ENCODE peak calls at places on chromosome 10, in five cellular contexts. O is mesenchymal stem cell, M is trophoblast cell, K is neuronal stem cell, L is IMR-90. T is an unnamed sample.

GRCh38 chr10:42875792-42876191 is 93.2 kb downstream of the BMS1 start:
- DNase-seq in O (peak), M (peak), K (no peak), L (peak), T (peak)

GRCh38 chr10:11012880-11013279 is 4.8 kb upstream of the CELF2 start:
- DNase-seq in O (no peak), M (no peak), K (no peak), L (no peak), T (no peak)

GRCh38 chr10:132386419-132386831 is 10.6 kb upstream of the PWWP2B start:
- DNase-seq in O (no peak), M (no peak), K (no peak), L (no peak), T (no peak)

GRCh38 chr10:113108180-113108835 is 158.3 kb downstream of the TCF7L2 start:
- DNase-seq in O (no peak), M (peak), K (peak), L (no peak), T (peak)

GRCh38 chr10:98790817-98791216 is 344.1 kb upstream of the HPS1 start:
- DNase-seq in O (peak), M (peak), K (no peak), L (peak), T (peak)

GRCh38 chr10:50295367-50295766 is 44.1 kb upstream of the ASAH2 start:
- DNase-seq in O (no peak), M (no peak), K (no peak), L (no peak), T (no peak)

GRCh38 chr10:61271127-61271780 is 181.9 kb downstream of the TMEM26 start:
- DNase-seq in O (peak), M (peak), K (no peak), L (peak), T (peak)

GRCh38 chr10:98582363-98582762 is 135.6 kb upstream of the HPS1 start:
- DNase-seq in O (no peak), M (no peak), K (no peak), L (no peak), T (no peak)

GRCh38 chr10:72637398-72637857 is 11.5 kb upstream of the MICU1 start:
- DNase-seq in O (peak), M (peak), K (no peak), L (peak), T (peak)

GRCh38 chr10:99233000-99233679 is 2.5 kb downstream of the HPSE2 start:
- DNase-seq in O (no peak), M (no peak), K (no peak), L (no peak), T (peak)

GRCh38 chr10:132299381-132300336 is 8.1 kb downstream of the STK32C start:
- DNase-seq in O (no peak), M (no peak), K (no peak), L (no peak), T (no peak)

GRCh38 chr10:112258407-112258806 is 24.8 kb upstream of the TECTB start:
- DNase-seq in O (no peak), M (no peak), K (no peak), L (no peak), T (no peak)

GRCh38 chr10:58645762-58646161 is 133.1 kb downstream of the BICC1 start:
- DNase-seq in O (peak), M (peak), K (no peak), L (no peak), T (no peak)

GRCh38 chr10:8705415-8705814 is 650.9 kb downstream of the GATA3 start:
- DNase-seq in O (no peak), M (peak), K (no peak), L (no peak), T (no peak)

GRCh38 chr10:95214369-95214768 is 20.3 kb downstream of the ACSM6 start:
- DNase-seq in O (no peak), M (no peak), K (no peak), L (no peak), T (no peak)

GRCh38 chr10:85642082-85642420 is 724.5 kb downstream of the GRID1 start:
- DNase-seq in O (no peak), M (no peak), K (no peak), L (no peak), T (no peak)

GRCh38 chr10:95508730-95509129 is 52.4 kb downstream of the SORBS1 start:
- DNase-seq in O (peak), M (peak), K (peak), L (peak), T (peak)

GRCh38 chr10:110416776-110417732 is 80.7 kb upstream of the DUSP5 start:
- DNase-seq in O (no peak), M (no peak), K (no peak), L (no peak), T (no peak)
- H4K8ac ChIP-seq in O (peak), M (no peak), K (no peak), L (no peak), T (no peak)

DNA sequence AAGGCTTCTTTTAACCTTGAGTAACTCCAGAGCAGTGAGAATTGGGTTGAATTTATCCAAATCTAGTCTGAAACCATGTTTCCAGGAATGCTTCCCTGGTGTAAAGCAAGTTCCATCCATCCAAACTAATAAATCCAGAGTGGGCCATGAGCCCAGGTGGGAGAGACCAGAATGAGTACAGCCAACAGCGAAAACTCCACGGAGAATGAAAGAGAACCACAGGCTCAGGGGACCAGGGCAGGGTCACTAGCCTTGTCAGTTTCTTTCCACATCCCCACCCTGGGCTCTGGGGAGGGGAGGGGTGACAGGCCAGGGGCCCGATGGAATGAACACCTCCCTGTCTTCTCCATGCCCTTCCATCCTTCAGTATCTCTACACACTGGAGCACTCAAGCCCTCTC is 180.1 kb downstream of the NEURL1 start:
- DNase-seq in O (no peak), M (no peak), K (no peak), L (no peak), T (no peak)
- H2BK120ac ChIP-seq in O (no peak), M (no peak), K (no peak), L (no peak), T (no peak)

GRCh38 chr10:115975506-115975905 is 297.5 kb downstream of the GFRA1 start:
- DNase-seq in O (no peak), M (no peak), K (no peak), L (no peak), T (peak)
- H4K8ac ChIP-seq in O (no peak), M (no peak), K (no peak), L (no peak), T (no peak)

GRCh38 chr10:80066809-80067208 is 11.7 kb upstream of the TMEM254 start:
- DNase-seq in O (no peak), M (no peak), K (no peak), L (no peak), T (peak)
- H2BK120ac ChIP-seq in O (no peak), M (no peak), K (no peak), L (no peak), T (no peak)